ENCODE peak calls at places on chromosomes 6 and 20, in seven cellular contexts. T, Z, N, Y, H, X and R are unnamed samples.

GRCh38 chr6:84774174-84775158 is 10.1 kb upstream of the TBX18 start:
- DNase-seq in Y (no peak), H (no peak), X (no peak), T (peak), Z (peak), N (no peak), R (peak)

GRCh38 chr6:74447013-74447412 is 751.0 kb downstream of the CD109 start:
- DNase-seq in Y (peak), Z (no peak), H (no peak), T (no peak), N (peak), X (no peak), R (peak)

GRCh38 chr6:26365633-26365995 is 616 bp downstream of the BTN3A2 start:
- DNase-seq in N (no peak), Y (no peak), H (no peak), T (no peak), Z (no peak), X (no peak), R (no peak)

GRCh38 chr6:32666420-32667300 is at the start of gene HLA-DQB1:
- DNase-seq in T (peak), Y (no peak), X (no peak), H (no peak), N (no peak), Z (peak), R (peak)

GRCh38 chr6:80438728-80439127 is 332.3 kb downstream of the BCKDHB start:
- DNase-seq in H (no peak), Y (peak), X (no peak), T (no peak), Z (no peak), N (peak), R (peak)

GRCh38 chr20:1062334-1063015 is 55.9 kb upstream of the PSMF1 start:
- DNase-seq in H (no peak), T (no peak), Y (no peak), Z (no peak), X (peak), N (no peak), R (no peak)

GRCh38 chr6:54426995-54427394 is 118.8 kb downstream of the TINAG start:
- DNase-seq in N (no peak), H (no peak), T (no peak), Y (no peak), Z (no peak), X (no peak), R (no peak)

GRCh38 chr20:58457083-58457680 is 58.0 kb downstream of the APCDD1L start:
- DNase-seq in Z (no peak), Y (peak), T (peak), H (no peak), N (peak), X (no peak), R (no peak)

GRCh38 chr6:11053307-11053706 is 9.2 kb upstream of the ELOVL2 start:
- DNase-seq in H (no peak), X (no peak), Y (no peak), N (no peak), T (no peak), Z (no peak), R (no peak)

GRCh38 chr20:6055981-6056569 is 2.2 kb upstream of the LRRN4 start:
- DNase-seq in X (no peak), N (no peak), T (no peak), Z (no peak), H (no peak), Y (no peak), R (no peak)

GRCh38 chr20:6053776-6054688 is at the start of gene LRRN4:
- DNase-seq in T (no peak), N (no peak), Y (peak), H (no peak), X (peak), Z (no peak), R (peak)

GRCh38 chr20:6057139-6057538 is 3.3 kb upstream of the LRRN4 start:
- DNase-seq in Y (no peak), N (no peak), X (no peak), H (no peak), T (no peak), Z (no peak), R (no peak)

GRCh38 chr20:6053064-6053775 is 640 bp downstream of the LRRN4 start:
- DNase-seq in T (no peak), X (no peak), Z (no peak), H (no peak), Y (no peak), N (no peak), R (no peak)

DNA sequence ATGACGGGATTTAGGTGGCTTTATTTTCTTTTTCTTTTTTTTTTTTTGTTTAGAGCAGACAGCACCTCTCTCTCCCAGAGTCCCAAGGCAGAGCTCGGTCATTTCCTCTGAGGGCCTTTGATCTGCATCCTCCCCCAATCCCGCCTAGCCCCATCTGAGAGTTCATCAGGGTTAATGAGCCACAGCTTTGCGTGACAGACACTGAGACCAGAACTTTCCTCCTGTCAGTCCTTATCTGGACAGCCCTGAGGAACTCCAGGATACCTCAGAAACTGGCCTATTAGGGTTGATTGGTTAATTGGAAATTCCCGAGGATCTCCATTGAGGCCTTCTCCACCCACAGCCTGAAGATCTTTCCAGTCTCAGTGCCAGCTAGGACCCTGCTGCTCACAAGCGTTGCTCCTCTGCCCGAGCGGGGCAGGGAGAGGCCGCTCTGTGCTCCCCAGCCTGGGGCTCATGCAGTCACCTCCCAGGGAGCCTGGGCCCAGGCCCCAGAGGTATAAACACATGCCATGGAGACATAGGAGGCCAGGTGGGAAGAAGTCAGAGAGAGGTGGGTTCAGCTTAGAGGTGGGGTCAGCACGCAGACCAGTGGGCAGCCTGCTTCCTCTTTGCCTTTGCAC is 1.4 kb upstream of the LRRN4 start:
- DNase-seq in Z (no peak), T (peak), X (no peak), Y (no peak), H (no peak), N (no peak), R (peak)
- H3K4me3 ChIP-seq in Z (no peak), T (no peak), X (no peak), Y (no peak), H (no peak), N (no peak), R (no peak)

DNA sequence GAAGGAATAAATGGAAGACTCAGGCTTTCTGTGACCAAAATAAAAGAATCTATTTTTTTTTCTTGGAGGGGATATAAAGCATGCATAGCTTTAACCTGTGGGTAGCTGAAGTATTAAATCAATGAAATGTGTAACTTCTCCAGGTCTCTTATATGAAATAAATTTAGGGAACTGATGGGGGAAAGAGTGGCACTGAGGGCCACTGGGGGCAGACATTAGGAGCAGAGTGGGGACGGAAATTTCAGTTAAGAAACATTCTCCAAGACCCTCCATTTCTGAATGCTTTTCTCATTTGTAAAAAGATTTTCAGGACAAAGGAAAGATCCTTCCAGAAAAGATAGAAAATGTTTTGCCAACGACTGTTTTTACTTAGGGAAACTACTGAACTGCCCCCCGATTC is 131.0 kb downstream of the GPX5 start:
- DNase-seq in H (no peak), Y (no peak), Z (no peak), T (no peak), N (no peak), X (no peak), R (no peak)
- H3K4me3 ChIP-seq in H (peak), Y (no peak), Z (no peak), T (peak), N (no peak), X (no peak), R (no peak)

GRCh38 chr6:162526960-162527359 is 200.6 kb downstream of the PRKN start:
- DNase-seq in Y (no peak), N (no peak), Z (no peak), T (no peak), H (no peak), X (no peak), R (no peak)
- H3K4me3 ChIP-seq in Y (no peak), N (no peak), Z (no peak), T (no peak), H (no peak), X (no peak), R (no peak)

GRCh38 chr20:37922016-37922415 is 19.1 kb downstream of the VSTM2L start:
- DNase-seq in N (no peak), Z (no peak), H (no peak), T (no peak), X (no peak), Y (no peak), R (no peak)
- H3K4me3 ChIP-seq in N (no peak), Z (no peak), H (no peak), T (no peak), X (no peak), Y (no peak), R (no peak)

DNA sequence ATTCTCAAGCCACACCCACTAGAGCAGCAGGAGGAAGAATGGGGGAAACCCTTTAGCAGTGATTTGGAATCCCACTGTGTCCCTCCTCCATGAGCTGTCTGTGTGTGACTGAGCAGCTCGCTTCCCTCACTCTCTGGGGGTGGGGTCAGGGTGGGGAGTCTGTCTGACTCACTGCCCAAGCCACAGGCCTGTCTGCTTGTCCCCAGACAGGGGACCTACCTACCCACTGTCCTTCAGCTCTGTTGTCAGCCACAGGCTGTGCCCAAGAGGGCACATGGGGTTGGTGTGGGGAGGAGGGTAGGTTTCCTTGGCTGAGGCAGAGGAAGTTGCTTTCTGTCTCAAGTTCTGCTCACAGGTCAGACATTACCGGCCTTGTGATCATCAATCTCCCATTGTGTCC is 127.0 kb downstream of the MAFB start:
- DNase-seq in H (no peak), Z (no peak), X (no peak), N (no peak), Y (no peak), T (no peak), R (no peak)
- H3K4me3 ChIP-seq in H (no peak), Z (no peak), X (no peak), N (no peak), Y (no peak), T (no peak), R (no peak)